ENCODE peak calls at places on chromosome 21, in seven cellular contexts. One of them, this sample, is unnamed. For H3K4me1, the result is how much of the 10 kb centered on the place peaks cover.

GRCh38 chr21:36747114-36747814 is 48.3 kb downstream of the SIM2 start:
- DNase-seq in CD8-positive, alpha-beta memory T cell: no peak
- DNase-seq in heart right ventricle: no peak
- DNase-seq in right cardiac atrium: no peak
- DNase-seq in ovary: no peak
- DNase-seq in neuronal stem cell: no peak
- DNase-seq in tibial nerve: no peak
- DNase-seq in this sample: no peak

GRCh38 chr21:24759348-24760118 is 847.7 kb downstream of the MRPL39 start:
- DNase-seq in CD8-positive, alpha-beta memory T cell: no peak
- DNase-seq in heart right ventricle: no peak
- DNase-seq in right cardiac atrium: no peak
- DNase-seq in ovary: no peak
- DNase-seq in neuronal stem cell: no peak
- DNase-seq in tibial nerve: no peak
- DNase-seq in this sample: no peak

GRCh38 chr21:44299085-44299457 is 782 bp upstream of the PFKL start:
- DNase-seq in CD8-positive, alpha-beta memory T cell: no peak
- DNase-seq in heart right ventricle: no peak
- DNase-seq in right cardiac atrium: peak
- DNase-seq in ovary: no peak
- DNase-seq in neuronal stem cell: no peak
- DNase-seq in tibial nerve: no peak
- DNase-seq in this sample: no peak

GRCh38 chr21:30251781-30252180 is 31.0 kb downstream of the KRTAP24-1 start:
- DNase-seq in CD8-positive, alpha-beta memory T cell: no peak
- DNase-seq in heart right ventricle: no peak
- DNase-seq in right cardiac atrium: no peak
- DNase-seq in ovary: no peak
- DNase-seq in neuronal stem cell: no peak
- DNase-seq in tibial nerve: no peak
- DNase-seq in this sample: no peak

GRCh38 chr21:36722370-36723368 is 23.8 kb downstream of the SIM2 start:
- DNase-seq in CD8-positive, alpha-beta memory T cell: no peak
- DNase-seq in heart right ventricle: no peak
- DNase-seq in right cardiac atrium: peak
- DNase-seq in ovary: no peak
- DNase-seq in neuronal stem cell: no peak
- DNase-seq in tibial nerve: no peak
- DNase-seq in this sample: no peak

GRCh38 chr21:35575280-35575915 is 484.9 kb downstream of the SETD4 start:
- DNase-seq in CD8-positive, alpha-beta memory T cell: no peak
- DNase-seq in heart right ventricle: no peak
- DNase-seq in right cardiac atrium: no peak
- DNase-seq in ovary: no peak
- DNase-seq in neuronal stem cell: no peak
- DNase-seq in tibial nerve: no peak
- DNase-seq in this sample: no peak

GRCh38 chr21:19992540-19992939 is 1005.7 kb upstream of the NCAM2 start:
- DNase-seq in CD8-positive, alpha-beta memory T cell: no peak
- DNase-seq in heart right ventricle: no peak
- DNase-seq in right cardiac atrium: no peak
- DNase-seq in ovary: no peak
- DNase-seq in neuronal stem cell: no peak
- DNase-seq in tibial nerve: no peak
- DNase-seq in this sample: no peak

GRCh38 chr21:37165606-37166005 is 92.6 kb downstream of the TTC3 start:
- DNase-seq in CD8-positive, alpha-beta memory T cell: no peak
- DNase-seq in heart right ventricle: no peak
- DNase-seq in right cardiac atrium: no peak
- DNase-seq in ovary: no peak
- DNase-seq in neuronal stem cell: no peak
- DNase-seq in tibial nerve: no peak
- DNase-seq in this sample: no peak

GRCh38 chr21:44067011-44067839 is 40.0 kb upstream of the PWP2 start:
- DNase-seq in CD8-positive, alpha-beta memory T cell: no peak
- DNase-seq in heart right ventricle: no peak
- DNase-seq in right cardiac atrium: no peak
- DNase-seq in ovary: no peak
- DNase-seq in neuronal stem cell: no peak
- DNase-seq in tibial nerve: no peak
- DNase-seq in this sample: no peak

GRCh38 chr21:25412090-25412489 is 195.2 kb downstream of the MRPL39 start:
- DNase-seq in CD8-positive, alpha-beta memory T cell: no peak
- DNase-seq in heart right ventricle: no peak
- DNase-seq in right cardiac atrium: no peak
- DNase-seq in ovary: no peak
- DNase-seq in neuronal stem cell: no peak
- DNase-seq in tibial nerve: no peak
- DNase-seq in this sample: no peak

DNA sequence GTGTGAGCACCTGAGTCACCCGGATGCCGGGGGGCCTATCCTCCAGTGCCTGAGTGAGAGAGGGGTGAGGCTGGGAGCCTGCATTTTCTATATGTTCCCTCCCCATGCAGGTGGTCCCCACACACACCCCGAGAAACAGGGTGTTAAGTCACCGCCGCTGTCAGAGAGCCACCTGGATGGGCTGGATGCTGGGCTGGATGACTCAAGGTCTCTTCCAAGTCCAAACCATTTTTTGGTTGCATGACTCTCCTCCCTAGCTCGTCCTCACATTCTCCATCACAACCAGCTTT is 2.9 kb upstream of the UMODL1 start:
- DNase-seq in CD8-positive, alpha-beta memory T cell: no peak
- DNase-seq in heart right ventricle: no peak
- DNase-seq in right cardiac atrium: no peak
- DNase-seq in ovary: no peak
- DNase-seq in neuronal stem cell: no peak
- DNase-seq in tibial nerve: no peak
- DNase-seq in this sample: no peak
- H3K27ac ChIP-seq in CD8-positive, alpha-beta memory T cell: no peak
- H3K27ac ChIP-seq in heart right ventricle: no peak
- H3K27ac ChIP-seq in right cardiac atrium: no peak
- H3K27ac ChIP-seq in ovary: no peak
- H3K27ac ChIP-seq in neuronal stem cell: no peak
- H3K27ac ChIP-seq in tibial nerve: no peak
- H3K27ac ChIP-seq in this sample: no peak

DNA sequence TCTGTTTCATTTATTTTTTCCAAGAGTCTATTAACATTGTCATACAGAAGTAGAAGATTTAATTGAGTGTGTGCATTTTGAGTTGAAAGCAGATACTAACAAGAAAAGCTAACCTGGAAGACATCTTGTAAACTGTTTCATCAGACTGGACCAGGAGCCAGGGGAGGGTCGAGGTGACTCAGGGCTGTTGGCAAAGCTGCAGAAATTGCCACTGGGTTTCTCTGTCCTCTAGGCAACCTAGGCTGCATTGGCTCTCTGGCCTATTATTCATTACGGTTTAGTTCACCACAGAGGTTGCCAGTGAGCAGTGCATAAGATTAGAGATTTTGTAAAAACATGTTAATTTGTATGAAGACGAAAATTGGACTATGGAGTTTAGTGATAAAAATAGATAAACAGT is 27.5 kb downstream of the ERG start:
- DNase-seq in CD8-positive, alpha-beta memory T cell: no peak
- DNase-seq in heart right ventricle: no peak
- DNase-seq in right cardiac atrium: no peak
- DNase-seq in ovary: no peak
- DNase-seq in neuronal stem cell: no peak
- DNase-seq in tibial nerve: no peak
- DNase-seq in this sample: no peak
- H3K4me1 ChIP-seq in CD8-positive, alpha-beta memory T cell: under half
- H3K4me1 ChIP-seq in heart right ventricle: under half
- H3K4me1 ChIP-seq in right cardiac atrium: under half
- H3K4me1 ChIP-seq in ovary: under half
- H3K4me1 ChIP-seq in neuronal stem cell: under half
- H3K4me1 ChIP-seq in tibial nerve: under half
- H3K4me1 ChIP-seq in this sample: under half

GRCh38 chr21:45301521-45302081 is 13.9 kb upstream of the POFUT2 start:
- DNase-seq in CD8-positive, alpha-beta memory T cell: no peak
- DNase-seq in heart right ventricle: no peak
- DNase-seq in right cardiac atrium: peak
- DNase-seq in ovary: no peak
- DNase-seq in neuronal stem cell: no peak
- DNase-seq in tibial nerve: no peak
- DNase-seq in this sample: no peak

GRCh38 chr21:45299026-45299863 is 11.6 kb upstream of the POFUT2 start:
- DNase-seq in CD8-positive, alpha-beta memory T cell: no peak
- DNase-seq in heart right ventricle: peak
- DNase-seq in right cardiac atrium: peak
- DNase-seq in ovary: peak
- DNase-seq in neuronal stem cell: no peak
- DNase-seq in tibial nerve: no peak
- DNase-seq in this sample: no peak

GRCh38 chr21:45300786-45301520 is 13.3 kb upstream of the POFUT2 start:
- DNase-seq in CD8-positive, alpha-beta memory T cell: no peak
- DNase-seq in heart right ventricle: peak
- DNase-seq in right cardiac atrium: peak
- DNase-seq in ovary: peak
- DNase-seq in neuronal stem cell: no peak
- DNase-seq in tibial nerve: no peak
- DNase-seq in this sample: no peak

GRCh38 chr21:45302082-45303061 is 14.7 kb upstream of the POFUT2 start:
- DNase-seq in CD8-positive, alpha-beta memory T cell: no peak
- DNase-seq in heart right ventricle: peak
- DNase-seq in right cardiac atrium: peak
- DNase-seq in ovary: peak
- DNase-seq in neuronal stem cell: no peak
- DNase-seq in tibial nerve: peak
- DNase-seq in this sample: no peak

DNA sequence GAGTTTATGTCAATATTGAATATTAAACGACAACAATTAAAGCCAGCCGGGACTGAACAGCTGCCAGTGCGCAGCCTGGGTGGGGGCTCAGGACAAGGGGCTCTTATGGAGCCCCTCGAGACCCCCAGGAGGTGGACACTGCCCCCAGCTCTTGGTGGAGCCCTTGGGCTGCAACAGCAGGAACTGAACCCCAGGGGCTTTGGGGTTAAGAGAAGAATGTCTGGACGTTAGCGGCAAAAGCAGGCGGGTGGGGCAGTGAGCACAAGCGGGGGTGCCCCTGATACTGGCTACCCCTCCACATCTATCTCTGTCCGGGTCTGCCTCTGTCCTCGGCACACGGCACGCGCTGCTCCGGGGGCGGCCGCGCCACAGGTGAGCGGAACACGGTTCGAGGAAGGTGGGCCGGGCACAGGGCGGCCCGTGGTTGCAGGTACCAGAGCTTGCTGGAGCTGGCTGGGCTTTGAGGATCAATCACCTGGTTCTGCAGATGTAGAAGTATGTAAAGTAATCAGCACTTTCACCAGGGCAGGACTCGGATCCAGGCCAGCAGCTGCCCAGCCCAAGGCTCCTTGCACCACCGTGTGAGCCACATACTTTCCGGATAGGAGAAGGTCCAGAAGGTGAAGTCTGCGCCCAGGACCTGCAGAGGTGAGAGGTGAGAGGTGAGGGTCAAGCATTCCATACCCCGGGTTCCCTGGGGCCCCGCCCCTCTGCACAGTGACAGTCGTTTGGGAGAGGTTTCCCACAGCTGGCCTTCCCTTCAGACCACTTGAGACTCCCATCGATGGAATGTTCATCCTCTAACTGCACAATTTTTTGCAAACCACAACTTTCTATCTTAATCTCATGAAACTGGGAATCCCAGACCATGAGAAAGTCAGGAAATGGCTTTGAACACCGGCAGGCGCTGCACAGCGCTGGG is 12.4 kb upstream of the POFUT2 start:
- DNase-seq in CD8-positive, alpha-beta memory T cell: no peak
- DNase-seq in heart right ventricle: peak
- DNase-seq in right cardiac atrium: no peak
- DNase-seq in ovary: peak
- DNase-seq in neuronal stem cell: no peak
- DNase-seq in tibial nerve: no peak
- DNase-seq in this sample: no peak
- H3K27ac ChIP-seq in CD8-positive, alpha-beta memory T cell: peak
- H3K27ac ChIP-seq in heart right ventricle: peak
- H3K27ac ChIP-seq in right cardiac atrium: peak
- H3K27ac ChIP-seq in ovary: peak
- H3K27ac ChIP-seq in neuronal stem cell: no peak
- H3K27ac ChIP-seq in tibial nerve: no peak
- H3K27ac ChIP-seq in this sample: no peak

GRCh38 chr21:31913191-31913608 is 40.4 kb downstream of the HUNK start:
- DNase-seq in CD8-positive, alpha-beta memory T cell: no peak
- DNase-seq in heart right ventricle: no peak
- DNase-seq in right cardiac atrium: no peak
- DNase-seq in ovary: no peak
- DNase-seq in neuronal stem cell: no peak
- DNase-seq in tibial nerve: no peak
- DNase-seq in this sample: no peak
- H3K4me1 ChIP-seq in CD8-positive, alpha-beta memory T cell: under half
- H3K4me1 ChIP-seq in heart right ventricle: under half
- H3K4me1 ChIP-seq in right cardiac atrium: under half
- H3K4me1 ChIP-seq in ovary: under half
- H3K4me1 ChIP-seq in neuronal stem cell: under half
- H3K4me1 ChIP-seq in tibial nerve: under half
- H3K4me1 ChIP-seq in this sample: under half